ENCODE peak calls at places on chromosome 7, in ten cellular contexts. L, U, T, R, P, B, Y, N, K and I are unnamed samples.

GRCh38 chr7:157335991-157336382 is 817 bp upstream of the DNAJB6 start:
- DNase-seq in L (no peak), U (no peak), T (no peak), R (no peak), P (no peak), B (no peak), Y (no peak), N (no peak), K (no peak), I (no peak)

GRCh38 chr7:89773594-89773993 is 380.7 kb upstream of the STEAP1 start:
- DNase-seq in L (no peak), U (no peak), T (no peak), R (no peak), P (no peak), B (no peak), Y (no peak), N (no peak), K (no peak), I (no peak)

GRCh38 chr7:16891338-16891737 is 9.6 kb upstream of the AGR3 start:
- DNase-seq in L (no peak), U (peak), T (peak), R (peak), P (no peak), B (peak), Y (no peak), N (no peak), K (no peak), I (peak)

GRCh38 chr7:105776986-105777910 is 99.2 kb downstream of the ATXN7L1 start:
- DNase-seq in L (no peak), U (no peak), T (no peak), R (no peak), P (no peak), B (no peak), Y (no peak), N (no peak), K (no peak), I (peak)

GRCh38 chr7:53398566-53398965 is 363.1 kb downstream of the POM121L12 start:
- DNase-seq in L (no peak), U (no peak), T (no peak), R (no peak), P (no peak), B (no peak), Y (no peak), N (no peak), K (no peak), I (no peak)

GRCh38 chr7:66423729-66424128 is 205.0 kb upstream of the KCTD7 start:
- DNase-seq in L (no peak), U (no peak), T (no peak), R (no peak), P (no peak), B (no peak), Y (no peak), N (no peak), K (no peak), I (no peak)

GRCh38 chr7:2371329-2371728 is 16.7 kb downstream of the EIF3B start:
- DNase-seq in L (no peak), U (no peak), T (no peak), R (no peak), P (no peak), B (no peak), Y (no peak), N (no peak), K (no peak), I (no peak)

GRCh38 chr7:37410305-37411209 is 38.1 kb downstream of the ELMO1 start:
- DNase-seq in L (no peak), U (no peak), T (no peak), R (no peak), P (no peak), B (no peak), Y (no peak), N (no peak), K (no peak), I (no peak)

GRCh38 chr7:124764847-124765400 is 668 bp downstream of the GPR37 start:
- DNase-seq in L (peak), U (peak), T (peak), R (no peak), P (no peak), B (peak), Y (no peak), N (peak), K (peak), I (no peak)

GRCh38 chr7:34091330-34091917 is 186.1 kb downstream of the BMPER start:
- DNase-seq in L (no peak), U (peak), T (peak), R (no peak), P (no peak), B (peak), Y (no peak), N (no peak), K (no peak), I (peak)

GRCh38 chr7:135620980-135621850 is 41.1 kb upstream of the STMP1 start:
- DNase-seq in L (no peak), U (peak), T (peak), R (peak), P (peak), B (peak), Y (no peak), N (no peak), K (no peak), I (peak)

GRCh38 chr7:50739744-50740455 is 42.8 kb downstream of the GRB10 start:
- DNase-seq in L (no peak), U (no peak), T (peak), R (no peak), P (no peak), B (no peak), Y (peak), N (no peak), K (no peak), I (no peak)

GRCh38 chr7:134212576-134213546 is 85.7 kb downstream of the LRGUK start:
- DNase-seq in L (peak), U (peak), T (peak), R (no peak), P (no peak), B (no peak), Y (no peak), N (peak), K (peak), I (peak)

GRCh38 chr7:102042016-102042656 is 224.7 kb downstream of the CUX1 start:
- DNase-seq in L (no peak), U (no peak), T (peak), R (no peak), P (no peak), B (no peak), Y (no peak), N (no peak), K (peak), I (peak)

GRCh38 chr7:47347346-47347745 is 234.6 kb downstream of the TNS3 start:
- DNase-seq in L (no peak), U (no peak), T (no peak), R (no peak), P (no peak), B (peak), Y (no peak), N (no peak), K (no peak), I (no peak)

GRCh38 chr7:323410-323809 is 33.4 kb downstream of the FOXL3 start:
- DNase-seq in L (peak), U (no peak), T (no peak), R (no peak), P (no peak), B (no peak), Y (no peak), N (no peak), K (no peak), I (no peak)

GRCh38 chr7:23277359-23277989 is 21.7 kb upstream of the MALSU1 start:
- DNase-seq in L (no peak), U (peak), T (peak), R (peak), P (no peak), B (no peak), Y (no peak), N (no peak), K (no peak), I (peak)

DNA sequence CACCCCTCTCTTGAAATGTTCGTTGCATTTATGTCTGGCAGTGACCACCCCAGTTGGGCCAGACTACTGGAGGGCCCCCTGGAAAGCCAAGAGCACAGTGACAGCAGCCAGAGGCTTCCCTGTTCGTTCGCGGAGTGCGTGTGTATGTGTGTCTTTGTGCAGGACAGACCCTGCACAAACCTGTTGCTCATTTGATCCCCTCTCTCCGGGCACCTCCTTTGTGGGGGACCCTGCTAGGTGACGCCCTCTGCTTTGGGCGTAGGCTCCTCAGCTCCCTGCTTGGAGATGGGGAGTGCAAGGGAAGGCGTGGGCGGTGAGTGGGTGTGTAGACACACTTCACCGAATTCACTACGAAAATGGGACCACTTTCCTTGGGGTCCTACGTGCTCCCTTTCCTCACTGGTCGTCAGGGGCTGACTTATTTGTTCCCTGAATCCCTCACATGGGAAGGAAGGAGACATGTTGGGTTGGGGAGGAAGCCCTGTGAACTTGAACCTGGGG is 38.7 kb downstream of the AGAP3 start:
- DNase-seq in L (no peak), U (no peak), T (no peak), R (no peak), P (no peak), B (no peak), Y (no peak), N (no peak), K (no peak), I (no peak)
- H3K4me3 ChIP-seq in L (peak), U (no peak), T (no peak), R (no peak), P (no peak), B (no peak), Y (no peak), N (no peak), K (no peak), I (no peak)

GRCh38 chr7:142445019-142445686 is 187.3 kb upstream of the PRSS58 start:
- DNase-seq in L (no peak), U (no peak), T (no peak), R (no peak), P (no peak), B (no peak), Y (peak), N (no peak), K (no peak), I (no peak)
- TF ChIP-seq CTCF in L (no peak), U (no peak), T (peak), R (no peak), P (no peak), B (no peak), Y (no peak), N (no peak), K (no peak), I (peak)

GRCh38 chr7:18754766-18755165 is 259.2 kb downstream of the HDAC9 start:
- DNase-seq in L (no peak), U (no peak), T (peak), R (no peak), P (no peak), B (no peak), Y (no peak), N (no peak), K (no peak), I (peak)
- H3K4me3 ChIP-seq in L (no peak), U (no peak), T (no peak), R (no peak), P (peak), B (no peak), Y (no peak), N (no peak), K (no peak), I (no peak)

GRCh38 chr7:151012031-151012692 is 12.1 kb downstream of the ATG9B start:
- DNase-seq in L (no peak), U (no peak), T (no peak), R (no peak), P (no peak), B (peak), Y (no peak), N (no peak), K (no peak), I (no peak)
- TF ChIP-seq CTCF in L (no peak), U (no peak), T (no peak), R (no peak), P (no peak), B (peak), Y (no peak), N (no peak), K (no peak), I (no peak)

GRCh38 chr7:155998328-155998691 is 186.0 kb upstream of the SHH start:
- DNase-seq in L (no peak), U (no peak), T (no peak), R (no peak), P (no peak), B (no peak), Y (peak), N (no peak), K (peak), I (no peak)
- H3K4me3 ChIP-seq in L (no peak), U (no peak), T (no peak), R (no peak), P (no peak), B (no peak), Y (peak), N (no peak), K (no peak), I (no peak)

GRCh38 chr7:54785261-54785660 is 26.2 kb upstream of the SEC61G start:
- DNase-seq in L (no peak), U (no peak), T (no peak), R (no peak), P (no peak), B (no peak), Y (no peak), N (no peak), K (no peak), I (no peak)
- TF ChIP-seq CTCF in L (no peak), U (no peak), T (no peak), R (no peak), P (no peak), B (no peak), Y (no peak), N (no peak), K (no peak), I (no peak)

GRCh38 chr7:116689787-116690186 is 17.8 kb downstream of the MET start:
- DNase-seq in L (peak), U (no peak), T (no peak), R (no peak), P (no peak), B (no peak), Y (no peak), N (peak), K (peak), I (peak)

GRCh38 chr7:116686033-116686432 is 14.0 kb downstream of the MET start:
- DNase-seq in L (no peak), U (no peak), T (no peak), R (no peak), P (no peak), B (no peak), Y (no peak), N (no peak), K (no peak), I (no peak)

GRCh38 chr7:116691664-116692063 is 19.7 kb downstream of the MET start:
- DNase-seq in L (no peak), U (no peak), T (peak), R (no peak), P (no peak), B (no peak), Y (no peak), N (no peak), K (no peak), I (no peak)

GRCh38 chr7:116686812-116687419 is 14.9 kb downstream of the MET start:
- DNase-seq in L (no peak), U (no peak), T (no peak), R (no peak), P (no peak), B (no peak), Y (no peak), N (no peak), K (no peak), I (no peak)

DNA sequence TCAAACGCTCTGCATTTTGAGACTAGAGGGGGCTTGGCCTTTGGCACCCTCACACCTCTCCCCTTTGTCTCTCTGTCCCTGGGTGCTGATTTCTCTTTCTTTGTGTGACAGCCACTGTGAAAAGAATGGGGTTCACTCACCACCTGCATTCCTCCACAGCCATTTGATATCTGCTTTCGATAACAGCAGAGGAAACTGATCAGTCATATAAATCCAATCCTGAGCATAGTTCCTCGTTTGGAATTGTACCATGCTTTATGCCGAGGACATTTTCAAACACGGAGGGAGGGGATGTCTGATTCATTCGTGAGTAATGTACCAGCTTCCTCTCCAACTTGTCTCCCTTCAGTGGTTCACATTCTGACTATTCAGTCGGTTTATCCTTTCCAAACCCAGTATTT is 15.8 kb downstream of the MET start:
- DNase-seq in L (no peak), U (no peak), T (peak), R (no peak), P (no peak), B (no peak), Y (no peak), N (no peak), K (no peak), I (peak)
- H3K4me3 ChIP-seq in L (no peak), U (no peak), T (no peak), R (no peak), P (no peak), B (no peak), Y (no peak), N (no peak), K (no peak), I (no peak)

GRCh38 chr7:100571829-100572116 is 1.9 kb downstream of the SAP25 start:
- DNase-seq in L (no peak), U (no peak), T (no peak), R (no peak), P (no peak), B (no peak), Y (no peak), N (no peak), K (peak), I (no peak)

GRCh38 chr7:100572949-100573675 is 588 bp downstream of the SAP25 start:
- DNase-seq in L (no peak), U (no peak), T (no peak), R (no peak), P (no peak), B (no peak), Y (no peak), N (no peak), K (peak), I (no peak)

GRCh38 chr7:100570954-100571828 is 2.5 kb downstream of the SAP25 start:
- DNase-seq in L (no peak), U (peak), T (peak), R (no peak), P (no peak), B (no peak), Y (no peak), N (no peak), K (peak), I (no peak)

GRCh38 chr7:100573691-100574361 is at the start of gene SAP25:
- DNase-seq in L (no peak), U (no peak), T (no peak), R (no peak), P (no peak), B (no peak), Y (no peak), N (no peak), K (peak), I (no peak)

DNA sequence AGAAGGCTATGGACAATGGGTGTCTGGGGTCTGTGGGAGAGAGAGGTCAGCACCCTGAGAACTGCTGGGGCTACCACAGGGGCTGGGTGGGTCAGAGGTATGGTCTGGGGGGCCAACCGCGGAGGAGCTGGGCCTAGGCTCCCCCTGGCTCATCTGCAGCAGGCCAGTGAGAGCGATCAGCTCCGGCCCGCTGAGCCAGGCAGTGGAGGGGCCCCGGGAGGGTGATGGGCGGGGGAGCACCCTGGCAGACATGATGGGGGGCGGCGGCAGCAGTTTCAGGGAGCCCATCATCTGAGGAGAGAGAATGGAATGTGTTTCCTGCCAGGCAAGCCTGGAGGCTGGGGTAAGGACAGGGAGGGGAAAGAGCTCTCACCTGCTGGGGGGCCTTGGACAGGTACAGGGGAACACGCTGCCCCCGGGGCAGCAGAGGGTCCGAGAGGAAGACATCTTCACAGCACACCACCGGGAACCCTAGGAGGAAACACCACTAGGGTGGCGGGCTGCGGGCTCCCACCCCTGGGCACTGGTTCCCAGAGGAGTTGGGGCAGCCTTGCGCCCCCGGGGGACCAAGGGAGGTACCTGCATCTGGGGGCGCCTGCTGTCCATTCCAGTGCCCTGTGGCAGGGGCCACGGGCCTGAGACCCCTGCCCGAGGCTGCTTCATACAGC is 1.3 kb downstream of the SAP25 start:
- DNase-seq in L (no peak), U (no peak), T (no peak), R (no peak), P (no peak), B (no peak), Y (no peak), N (no peak), K (peak), I (no peak)
- TF ChIP-seq CTCF in L (no peak), U (no peak), T (no peak), R (no peak), P (no peak), B (no peak), Y (no peak), N (no peak), K (no peak), I (no peak)